ENCODE peak calls at places on chromosomes 13 and 19, in four cellular contexts. P, Z, Y and I are unnamed samples.

GRCh38 chr13:42804244-42804868 is 23.0 kb downstream of the FAM216B start:
- DNase-seq in P (no peak), Z (no peak), Y (no peak), I (no peak)

GRCh38 chr19:55216461-55217198 is 7.3 kb upstream of the PTPRH start:
- DNase-seq in P (peak), Z (peak), Y (peak), I (peak)

GRCh38 chr19:7605490-7606222 is 10.0 kb downstream of the CAMSAP3 start:
- DNase-seq in P (no peak), Z (no peak), Y (peak), I (no peak)

GRCh38 chr13:21583496-21583895 is 20.5 kb downstream of the MICU2 start:
- DNase-seq in P (no peak), Z (no peak), Y (peak), I (no peak)

GRCh38 chr13:62512194-62513141 is 1096.8 kb upstream of the PCDH20 start:
- DNase-seq in P (no peak), Z (no peak), Y (peak), I (no peak)

GRCh38 chr13:40485611-40486517 is 180.6 kb downstream of the FOXO1 start:
- DNase-seq in P (peak), Z (no peak), Y (no peak), I (no peak)

GRCh38 chr13:88022826-88023225 is 351.7 kb downstream of the SLITRK5 start:
- DNase-seq in P (no peak), Z (no peak), Y (no peak), I (no peak)

GRCh38 chr13:106432636-106433035 is 102.8 kb downstream of the EFNB2 start:
- DNase-seq in P (no peak), Z (no peak), Y (peak), I (no peak)

GRCh38 chr13:91904597-91904996 is 506.2 kb downstream of the GPC5 start:
- DNase-seq in P (no peak), Z (no peak), Y (no peak), I (no peak)

GRCh38 chr13:114016321-114017027 is 42.6 kb upstream of the C13orf46 start:
- DNase-seq in P (no peak), Z (no peak), Y (no peak), I (no peak)
- TF ChIP-seq CTCF in P (no peak), Z (no peak), Y (no peak), I (no peak)

DNA sequence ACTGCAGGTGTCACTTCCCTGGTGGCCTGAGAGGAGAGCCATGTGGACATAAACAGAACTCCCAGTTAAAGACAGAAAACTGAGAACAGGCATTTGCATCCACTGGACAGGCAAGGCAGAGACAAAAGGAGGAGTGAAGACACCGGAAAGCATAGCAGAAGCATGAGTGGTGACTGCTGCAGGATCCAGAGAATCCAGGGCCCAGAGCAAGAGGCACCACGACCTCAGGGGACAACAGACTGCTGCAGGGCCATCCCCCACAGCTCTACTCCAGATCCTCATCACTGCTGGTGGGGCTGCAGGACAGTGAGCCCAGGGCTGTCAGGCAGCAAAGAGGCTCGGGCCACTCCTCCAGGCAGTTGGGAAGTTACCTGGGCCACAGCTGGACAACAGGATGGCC is 14.5 kb upstream of the ISYNA1 start:
- DNase-seq in P (no peak), Z (no peak), Y (peak), I (no peak)
- TF ChIP-seq CTCF in P (no peak), Z (no peak), Y (no peak), I (no peak)

DNA sequence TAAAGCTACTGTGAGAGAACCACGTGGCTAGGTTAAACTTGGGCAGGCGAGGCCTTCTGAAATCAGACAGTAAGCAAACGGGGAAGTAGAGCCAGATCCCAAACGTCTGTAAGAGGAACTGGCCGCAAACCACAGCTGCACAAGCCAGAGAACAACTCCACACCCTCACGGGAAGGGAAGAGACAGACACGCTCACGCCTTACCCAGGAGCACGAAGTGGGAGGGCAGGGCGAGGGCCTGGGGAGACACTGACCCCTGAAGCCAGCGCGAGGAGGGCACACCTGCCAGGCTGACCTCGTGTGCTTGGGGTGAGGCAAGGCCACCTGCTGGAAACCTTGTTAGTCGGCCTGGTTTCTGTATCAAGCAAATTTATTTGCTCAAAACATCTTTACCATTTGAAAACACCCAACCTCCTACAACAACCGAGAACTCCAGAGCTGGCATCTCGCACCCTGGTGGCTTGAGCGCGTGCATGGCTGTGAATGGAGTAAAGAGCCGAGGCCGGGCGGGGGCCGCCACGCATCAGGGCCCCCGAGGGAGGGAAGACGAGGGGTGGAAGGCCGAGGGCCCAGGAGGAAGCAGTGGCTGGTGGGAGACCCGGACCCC is 7.3 kb downstream of the POLR2E start:
- DNase-seq in P (peak), Z (peak), Y (no peak), I (peak)
- TF ChIP-seq CTCF in P (peak), Z (no peak), Y (no peak), I (no peak)

DNA sequence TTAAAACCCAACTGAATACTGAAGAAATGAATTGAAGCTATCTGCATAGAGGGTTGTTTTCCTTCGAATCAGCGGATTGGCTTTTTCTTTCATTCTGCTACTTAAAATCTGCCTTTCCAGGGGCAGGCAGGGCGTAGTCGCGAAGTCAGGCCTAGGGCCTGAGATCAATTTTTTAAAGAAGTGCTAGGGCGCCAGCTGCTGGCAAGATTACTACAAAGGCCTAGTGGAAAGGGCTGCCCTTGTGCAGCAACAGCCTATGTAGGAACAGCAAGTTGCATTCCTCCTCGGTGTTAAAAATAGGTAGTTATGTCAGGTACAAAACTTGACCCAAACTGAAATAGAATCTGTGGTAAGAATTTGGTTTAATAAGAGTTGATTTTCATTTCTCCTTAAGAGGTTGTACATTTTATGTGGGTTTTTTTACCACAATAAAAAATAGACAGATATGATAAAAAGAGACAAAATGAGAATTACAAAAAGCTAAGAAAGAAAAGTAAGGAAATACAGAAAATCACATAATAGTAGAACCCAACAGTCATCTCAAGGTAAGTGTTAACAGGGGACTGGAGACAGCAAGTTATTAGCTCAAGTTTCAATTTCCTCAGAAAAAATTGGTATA is 9.5 kb upstream of the URAD start:
- DNase-seq in P (peak), Z (no peak), Y (peak), I (no peak)
- TF ChIP-seq CTCF in P (peak), Z (peak), Y (peak), I (no peak)

DNA sequence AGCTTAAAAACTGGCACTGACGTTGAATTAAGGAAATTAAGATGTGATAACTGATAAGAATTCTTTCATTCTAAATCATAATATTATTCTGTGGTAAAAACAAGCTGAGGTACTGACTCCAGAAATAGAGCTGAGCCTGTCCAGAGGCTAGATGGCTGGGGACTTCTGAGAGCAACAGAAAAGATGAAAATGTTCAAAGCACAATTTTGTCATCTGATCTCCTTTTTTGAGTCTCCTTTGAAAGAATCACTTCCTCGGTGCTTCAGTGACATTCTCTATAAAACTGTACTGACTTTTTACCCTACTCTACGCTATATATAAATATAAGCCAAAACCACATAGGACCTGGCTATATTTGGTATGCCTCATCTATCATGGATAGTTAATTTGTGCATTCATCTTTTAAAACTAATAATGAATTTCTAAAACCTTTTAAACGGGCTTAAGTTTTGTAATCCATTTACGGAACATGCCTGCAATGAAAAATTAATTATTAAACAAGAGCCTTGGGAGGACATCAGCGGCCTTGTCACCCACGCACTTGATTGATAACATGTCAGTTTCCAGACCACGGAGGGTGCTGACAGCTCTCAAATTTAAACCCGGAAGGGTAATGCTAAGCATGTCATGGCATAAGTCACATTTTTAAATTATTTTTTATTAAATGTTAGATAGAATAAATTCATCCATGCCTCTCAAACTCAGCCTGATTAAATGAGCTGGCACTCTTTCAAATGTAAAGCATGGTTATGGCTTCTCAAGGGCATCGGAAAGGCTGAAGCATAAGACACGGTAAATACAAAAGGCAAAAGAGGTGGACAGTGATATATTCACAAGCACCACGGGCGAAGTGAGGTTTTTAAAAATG is 235.4 kb downstream of the PCDH9 start:
- DNase-seq in P (no peak), Z (no peak), Y (no peak), I (no peak)
- TF ChIP-seq CTCF in P (no peak), Z (no peak), Y (no peak), I (no peak)